ENCODE peak calls at places on chromosomes 7 and 10, in five cellular contexts. O is WERI-Rb-1, I is HCT116, Z is fibroblast of mammary gland, V is hepatocyte. D is an unnamed sample.

GRCh38 chr10:44854693-44855350 is 56.3 kb upstream of the TMEM72 start:
- DNase-seq in O (no peak), I (no peak), V (no peak), Z (no peak), D (no peak)

GRCh38 chr10:12322583-12323131 is 26.7 kb upstream of the CAMK1D start:
- DNase-seq in I (no peak), Z (no peak), O (no peak), V (no peak), D (no peak)

GRCh38 chr7:30166841-30167235 is 32.1 kb downstream of the MTURN start:
- DNase-seq in Z (no peak), I (no peak), O (no peak), V (no peak), D (no peak)

GRCh38 chr7:107879400-107880035 is 11.5 kb upstream of the DLD start:
- DNase-seq in O (peak), I (peak), Z (peak), V (peak), D (peak)

GRCh38 chr10:74855027-74855426 is 28.6 kb downstream of the KAT6B start:
- DNase-seq in O (peak), I (no peak), Z (no peak), V (no peak), D (no peak)

GRCh38 chr7:127912901-127913300 is 118.3 kb downstream of the LRRC4 start:
- DNase-seq in I (no peak), O (no peak), Z (no peak), V (peak), D (no peak)

GRCh38 chr10:19421664-19422063 is 373.1 kb downstream of the MALRD1 start:
- DNase-seq in V (no peak), O (no peak), Z (peak), I (no peak), D (no peak)

GRCh38 chr7:77455334-77455733 is 39.2 kb upstream of the GSAP start:
- DNase-seq in Z (peak), I (no peak), V (no peak), O (no peak), D (no peak)

GRCh38 chr7:83413425-83413824 is 235.5 kb downstream of the SEMA3E start:
- DNase-seq in V (no peak), Z (peak), I (no peak), O (no peak), D (no peak)

GRCh38 chr10:29804025-29804852 is 169.5 kb upstream of the SVIL start:
- DNase-seq in V (peak), I (peak), O (no peak), Z (peak), D (no peak)

GRCh38 chr10:50541921-50542320 is 81.8 kb downstream of the SGMS1 start:
- DNase-seq in Z (no peak), I (no peak), V (no peak), O (no peak), D (no peak)

GRCh38 chr10:69807122-69807521 is 5.4 kb downstream of the COL13A1 start:
- DNase-seq in I (peak), O (no peak), Z (peak), V (no peak), D (no peak)

GRCh38 chr10:69645296-69645665 is 15.2 kb downstream of the FAM241B start:
- DNase-seq in Z (no peak), V (no peak), O (no peak), I (no peak), D (no peak)

GRCh38 chr7:142795339-142795863 is 24.6 kb downstream of the PRSS2 start:
- DNase-seq in I (no peak), O (no peak), Z (no peak), V (no peak), D (no peak)

GRCh38 chr10:48801026-48801425 is 116.4 kb downstream of the WDFY4 start:
- DNase-seq in V (no peak), O (no peak), Z (peak), I (no peak), D (no peak)

GRCh38 chr7:28296571-28297483 is 115.5 kb upstream of the CREB5 start:
- DNase-seq in V (peak), I (peak), Z (peak), O (peak), D (peak)

GRCh38 chr10:78972160-78972946 is 96.4 kb upstream of the ZMIZ1 start:
- DNase-seq in I (peak), O (peak), V (peak), Z (peak), D (peak)

GRCh38 chr10:132396495-132397035 is 435 bp upstream of the PWWP2B start:
- DNase-seq in I (no peak), V (peak), O (peak), Z (peak), D (peak)

GRCh38 chr10:124624456-124624855 is 119.7 kb downstream of the FAM53B start:
- DNase-seq in Z (no peak), I (no peak), O (no peak), V (no peak), D (no peak)

GRCh38 chr10:26650406-26650805 is 47.1 kb upstream of the PDSS1 start:
- DNase-seq in Z (no peak), O (no peak), V (no peak), I (no peak), D (peak)

GRCh38 chr7:98215561-98216495 is 4.6 kb downstream of the BHLHA15 start:
- DNase-seq in O (no peak), I (no peak), V (peak), Z (no peak), D (peak)

GRCh38 chr7:15345216-15345615 is 216.6 kb downstream of the AGMO start:
- DNase-seq in Z (no peak), O (no peak), I (no peak), V (no peak), D (no peak)

GRCh38 chr7:108592633-108593277 is 23.1 kb downstream of the DNAJB9 start:
- DNase-seq in V (peak), Z (no peak), I (no peak), O (peak), D (peak)

GRCh38 chr7:137882806-137883205 is 36.0 kb upstream of the DGKI start:
- DNase-seq in O (no peak), V (no peak), I (no peak), Z (peak), D (no peak)

GRCh38 chr10:79392506-79393176 is 45.4 kb downstream of the PPIF start:
- DNase-seq in I (no peak), O (no peak), Z (no peak), V (no peak), D (no peak)

GRCh38 chr7:141533149-141533949 is 17.9 kb upstream of the AGK start:
- DNase-seq in O (peak), Z (peak), V (peak), I (peak), D (peak)

GRCh38 chr7:95897557-95898183 is 125.3 kb downstream of the DYNC1I1 start:
- DNase-seq in I (no peak), V (no peak), O (no peak), Z (no peak), D (no peak)

GRCh38 chr10:84360634-84361365 is 32.4 kb downstream of the CCSER2 start:
- DNase-seq in I (no peak), V (no peak), O (no peak), Z (peak), D (no peak)

GRCh38 chr7:25028370-25028971 is 48.5 kb upstream of the OSBPL3 start:
- DNase-seq in I (no peak), O (no peak), Z (peak), V (peak), D (no peak)

GRCh38 chr7:122248472-122248871 is 56.1 kb downstream of the FEZF1 start:
- DNase-seq in O (no peak), V (no peak), Z (peak), I (no peak), D (no peak)

GRCh38 chr7:32670105-32670504 is 174.8 kb downstream of the AVL9 start:
- DNase-seq in V (peak), O (no peak), I (peak), Z (peak), D (no peak)

GRCh38 chr7:94095359-94096009 is 91.3 kb upstream of the BET1 start:
- DNase-seq in O (no peak), I (no peak), V (no peak), Z (no peak), D (no peak)

GRCh38 chr7:16627236-16627635 is 18.3 kb downstream of the ANKMY2 start:
- DNase-seq in V (no peak), Z (peak), I (no peak), O (no peak), D (no peak)

GRCh38 chr7:57423768-57424167 is 26.2 kb upstream of the ZNF716 start:
- DNase-seq in I (no peak), V (no peak), Z (no peak), O (no peak), D (no peak)

GRCh38 chr10:230758-231157 is 95.5 kb downstream of the ZMYND11 start:
- DNase-seq in V (no peak), I (peak), O (no peak), Z (peak), D (no peak)

GRCh38 chr7:151276651-151277590 is 28.4 kb upstream of the SMARCD3 start:
- DNase-seq in O (peak), Z (peak), V (peak), I (peak), D (peak)

GRCh38 chr10:35206274-35206673 is 79.6 kb downstream of the CREM start:
- DNase-seq in Z (no peak), I (no peak), O (no peak), V (no peak), D (no peak)

DNA sequence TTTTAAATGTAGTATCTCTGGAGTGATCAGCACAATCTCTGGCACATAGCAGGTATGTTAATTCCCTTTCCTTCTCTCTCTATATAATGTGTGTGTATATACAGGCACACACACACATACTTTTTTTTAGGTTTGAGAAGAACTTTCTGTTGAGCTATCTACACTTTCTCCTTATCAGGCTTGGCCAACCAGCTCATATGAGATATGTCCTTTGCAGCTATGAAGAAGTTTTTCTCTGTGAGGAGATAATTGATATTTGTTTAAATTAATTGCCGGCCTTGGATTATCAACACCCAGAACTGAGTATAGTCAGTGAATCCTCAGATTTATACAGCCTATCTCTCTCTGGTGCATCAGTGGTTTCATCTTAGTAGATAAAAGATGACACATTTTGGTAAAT is 2.3 kb upstream of the MCU start:
- DNase-seq in V (no peak), Z (no peak), O (no peak), I (no peak), D (no peak)
- TF ChIP-seq CTCF in V (no peak), Z (no peak), O (no peak), I (no peak), D (no peak)

DNA sequence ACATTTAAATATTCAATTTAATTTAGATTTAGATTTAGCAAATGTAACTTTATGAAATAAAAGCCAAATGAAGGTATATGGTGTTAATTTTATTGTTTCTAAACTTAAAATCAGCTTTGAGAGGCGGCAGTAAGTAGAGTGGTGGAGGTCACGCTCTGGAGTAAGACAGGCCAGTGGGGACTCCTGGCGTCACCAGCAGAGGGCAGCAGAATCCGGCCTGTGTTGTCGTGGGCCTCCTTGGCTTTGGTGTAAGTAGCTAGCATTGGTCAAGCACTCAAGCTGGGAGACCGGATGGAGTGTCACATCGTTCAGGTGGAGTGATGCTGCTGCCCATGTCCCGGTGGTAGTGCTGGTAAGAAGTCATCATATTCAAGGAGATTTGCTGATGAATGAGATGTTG is 98.7 kb upstream of the DNAJB6 start:
- DNase-seq in O (peak), V (no peak), I (no peak), Z (no peak), D (no peak)
- TF ChIP-seq CTCF in O (peak), V (no peak), I (no peak), Z (peak), D (no peak)

DNA sequence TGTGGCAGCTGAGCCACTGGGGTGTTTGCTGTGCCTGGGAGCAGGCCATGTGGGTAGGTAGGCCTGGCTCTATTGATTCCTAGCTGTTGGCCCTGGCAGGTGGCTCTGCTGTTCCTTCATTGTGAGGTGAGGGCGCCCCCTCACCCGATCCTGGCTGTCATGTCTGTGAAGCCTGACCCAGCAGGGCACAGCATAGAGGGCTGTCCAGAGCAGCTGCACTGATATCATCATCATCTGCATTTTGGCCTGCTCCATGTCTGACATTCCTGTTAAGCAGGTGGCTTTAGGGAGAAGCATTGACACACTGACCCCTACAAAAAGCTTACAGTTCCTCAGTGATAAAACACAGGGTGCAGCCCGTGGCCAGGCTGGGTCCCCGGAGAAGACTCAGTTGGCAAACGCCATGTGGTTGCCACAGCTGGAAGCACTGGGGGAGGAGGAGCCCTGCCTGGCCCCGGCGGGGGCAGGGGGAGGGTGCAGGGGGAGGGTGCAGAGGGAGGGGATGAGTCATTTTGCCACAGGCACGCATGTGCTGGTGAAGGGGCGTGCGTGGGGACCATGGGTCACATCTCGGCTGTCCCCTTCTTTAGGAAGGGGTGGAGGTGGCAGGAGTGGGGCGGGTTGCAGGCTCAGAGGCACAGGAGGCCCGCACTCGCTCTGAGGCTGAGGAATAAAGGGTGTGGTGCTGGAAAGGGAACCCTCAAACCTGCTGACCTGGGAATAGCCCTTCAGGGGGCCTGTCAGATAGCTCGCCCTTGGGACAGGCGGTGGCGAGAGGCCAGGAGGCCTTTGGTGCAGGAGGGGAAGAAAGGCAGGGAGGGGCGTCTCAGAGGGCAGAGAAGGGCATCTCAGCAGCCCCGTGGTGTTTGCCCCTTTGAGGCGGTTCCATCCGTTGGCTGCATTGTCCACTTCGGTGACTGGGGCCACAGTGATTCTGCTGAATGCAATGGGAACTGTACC is 31.6 kb downstream of the IKZF1 start:
- DNase-seq in V (no peak), I (no peak), O (no peak), Z (no peak), D (no peak)
- TF ChIP-seq CTCF in V (no peak), I (no peak), O (peak), Z (no peak), D (no peak)

GRCh38 chr10:118827466-118828155 is 72.8 kb upstream of the CACUL1 start:
- DNase-seq in V (no peak), Z (no peak), I (no peak), O (no peak), D (no peak)
- TF ChIP-seq CTCF in V (no peak), Z (peak), I (no peak), O (peak), D (peak)

GRCh38 chr7:33981686-33982424 is 76.5 kb downstream of the BMPER start:
- DNase-seq in Z (peak), V (no peak), I (no peak), O (no peak), D (no peak)

GRCh38 chr7:33979300-33979806 is 74.0 kb downstream of the BMPER start:
- DNase-seq in O (no peak), Z (no peak), V (no peak), I (no peak), D (no peak)

GRCh38 chr7:33981221-33981620 is 75.9 kb downstream of the BMPER start:
- DNase-seq in O (no peak), I (no peak), Z (peak), V (no peak), D (no peak)

GRCh38 chr7:33979807-33980355 is 74.5 kb downstream of the BMPER start:
- DNase-seq in V (peak), Z (peak), I (no peak), O (no peak), D (no peak)

DNA sequence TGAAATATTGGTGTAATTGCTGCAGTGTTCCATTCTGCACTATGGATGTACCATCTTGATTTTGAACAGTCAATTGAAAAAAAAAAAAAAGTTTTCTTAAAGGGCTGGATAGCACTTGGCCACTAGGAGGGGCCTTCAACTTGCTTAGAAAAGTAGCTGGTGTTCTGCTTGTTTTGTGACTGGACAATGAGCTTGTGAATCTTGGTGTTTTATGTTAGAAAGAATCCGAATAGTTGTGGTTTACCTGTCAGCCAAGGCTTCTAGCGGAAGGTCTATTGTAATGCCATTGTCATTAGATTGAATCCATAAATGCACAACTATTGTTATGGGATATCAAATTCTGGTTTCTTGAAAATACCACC is 77.1 kb downstream of the BMPER start:
- DNase-seq in I (peak), V (no peak), O (peak), Z (no peak), D (no peak)
- TF ChIP-seq CTCF in I (peak), V (peak), O (peak), Z (peak), D (peak)

GRCh38 chr7:84912018-84912417 is 274.8 kb downstream of the SEMA3D start:
- DNase-seq in Z (no peak), I (no peak), O (no peak), V (no peak), D (no peak)
- TF ChIP-seq CTCF in Z (no peak), I (no peak), O (no peak), V (no peak), D (no peak)

GRCh38 chr7:133053321-133053891 is 28.5 kb downstream of the CHCHD3 start:
- DNase-seq in Z (peak), I (no peak), O (no peak), V (no peak), D (no peak)

GRCh38 chr7:133059263-133059662 is 22.6 kb downstream of the CHCHD3 start:
- DNase-seq in O (no peak), V (no peak), I (no peak), Z (no peak), D (no peak)

GRCh38 chr7:133060016-133060415 is 21.9 kb downstream of the CHCHD3 start:
- DNase-seq in I (no peak), O (no peak), V (no peak), Z (no peak), D (no peak)

GRCh38 chr7:133054167-133054840 is 27.6 kb downstream of the CHCHD3 start:
- DNase-seq in V (no peak), O (no peak), I (no peak), Z (peak), D (no peak)

DNA sequence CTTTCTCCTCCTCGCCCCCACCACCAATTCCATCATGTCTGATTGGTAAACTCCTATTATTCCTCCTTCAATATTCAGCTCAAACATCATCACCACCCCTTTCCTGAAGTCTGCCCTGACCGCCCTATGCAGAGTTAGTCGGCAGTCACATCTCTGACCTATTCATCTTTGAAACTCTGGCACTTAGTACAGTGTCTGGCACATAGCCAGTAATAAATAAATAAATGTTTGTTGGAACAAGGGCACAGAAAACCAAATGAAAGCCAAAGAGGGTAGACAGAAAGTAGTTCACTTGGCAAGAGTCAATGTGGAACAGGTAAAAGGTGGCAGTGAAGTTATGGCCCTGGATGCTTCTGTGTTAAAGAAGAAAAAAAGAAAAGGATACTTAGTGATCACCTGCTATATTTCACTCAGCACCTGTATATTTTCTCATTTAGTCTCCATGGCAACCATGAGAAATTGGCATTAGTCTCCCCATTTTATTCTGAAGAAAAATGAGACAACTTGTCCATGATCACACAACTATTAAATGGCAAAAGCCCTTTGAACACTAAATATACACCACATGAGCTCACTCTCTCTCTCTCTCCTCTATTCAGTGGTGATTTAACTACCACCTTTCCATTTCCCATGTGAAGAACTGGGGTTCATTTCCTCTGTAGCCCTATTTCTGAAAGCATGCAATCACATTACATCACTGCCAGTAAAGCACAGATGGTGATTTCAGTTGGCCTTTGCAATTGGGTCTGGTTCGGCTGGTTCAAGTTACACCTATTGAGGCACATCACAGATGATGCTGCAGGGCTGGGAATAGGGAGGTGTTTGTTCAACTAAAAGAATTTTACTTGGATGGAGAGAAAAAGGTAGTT is 25.3 kb downstream of the CHCHD3 start:
- DNase-seq in V (no peak), Z (no peak), O (no peak), I (no peak), D (no peak)
- TF ChIP-seq CTCF in V (no peak), Z (no peak), O (no peak), I (no peak), D (no peak)